ENCODE peak calls at places on chromosomes 16 and 17, in five cellular contexts. E is activated T-cell treated with anti-CD3 and anti-CD28 coated beads, Interleukin-2, amount 50 U/mL, for 72 hours; R is activated CD4-positive, alpha-beta T cell treated with anti-CD3 and anti-CD28 coated beads for 36 hours; Q is ACHN; L is endothelial cell. D is an unnamed sample.
A peak's percentile ranks its signal among the peaks of the same experiment; 100 is the strongest.

GRCh38 chr17:36152639-36153120 is 23.8 kb downstream of the TBC1D3B start:
- DNase-seq in L (no peak), R (no peak), E (no peak), Q (no peak), D (no peak)

GRCh38 chr17:64500923-64501765 is 4.3 kb upstream of the POLG2 start:
- DNase-seq in R (no peak), E (no peak), Q (peak; percentile 21), L (no peak), D (no peak)

GRCh38 chr17:39754958-39755549 is 17.3 kb downstream of the GRB7 start:
- DNase-seq in L (no peak), E (no peak), R (no peak), Q (no peak), D (peak; percentile 35)

GRCh38 chr17:78997881-78998280 is 11.7 kb downstream of the CANT1 start:
- DNase-seq in Q (no peak), L (no peak), E (no peak), R (no peak), D (no peak)

GRCh38 chr16:76390476-76390875 is 113.3 kb downstream of the CNTNAP4 start:
- DNase-seq in L (no peak), E (no peak), R (no peak), Q (no peak), D (no peak)

GRCh38 chr16:49431591-49432290 is 58.1 kb downstream of the C16orf78 start:
- DNase-seq in E (no peak), R (no peak), Q (no peak), L (no peak), D (no peak)

GRCh38 chr17:74877592-74878543 is 5.1 kb upstream of the FDXR start:
- DNase-seq in R (no peak), E (no peak), Q (no peak), L (no peak), D (no peak)

GRCh38 chr17:48520631-48521045 is 10.2 kb downstream of the HOXB1 start:
- DNase-seq in E (no peak), Q (no peak), L (no peak), R (no peak), D (no peak)

GRCh38 chr17:15512310-15512709 is 44.9 kb upstream of the CDRT4 start:
- DNase-seq in E (no peak), L (no peak), R (no peak), Q (no peak), D (no peak)

GRCh38 chr17:80475949-80476876 is at the start of gene NPTX1:
- DNase-seq in E (peak; percentile 17), R (peak; percentile 38), L (no peak), Q (peak; percentile 24), D (no peak)

GRCh38 chr16:85617948-85618347 is 4.8 kb downstream of the GSE1 start:
- DNase-seq in Q (no peak), L (no peak), E (no peak), R (no peak), D (peak; percentile 19)

GRCh38 chr16:84786605-84787302 is 33.0 kb upstream of the CRISPLD2 start:
- DNase-seq in E (no peak), Q (no peak), L (no peak), R (no peak), D (no peak)

GRCh38 chr16:85511938-85512551 is 101.1 kb upstream of the GSE1 start:
- DNase-seq in E (no peak), L (no peak), Q (no peak), R (no peak), D (no peak)

GRCh38 chr17:63699638-63700527 is at the start of gene LIMD2:
- DNase-seq in E (peak; percentile 85), L (peak; percentile 72), Q (peak; percentile 48), R (peak; percentile 88), D (peak; percentile 87)

GRCh38 chr16:48041861-48042435 is 113.8 kb downstream of the ABCC12 start:
- DNase-seq in R (no peak), Q (no peak), L (peak; percentile 22), E (no peak), D (peak; percentile 3)

GRCh38 chr17:31918701-31919128 is 17.2 kb upstream of the UTP6 start:
- DNase-seq in E (no peak), Q (no peak), R (no peak), L (no peak), D (no peak)

GRCh38 chr17:65504141-65504540 is 57.3 kb downstream of the AXIN2 start:
- DNase-seq in Q (no peak), L (no peak), E (no peak), R (no peak), D (no peak)

GRCh38 chr17:19805006-19805405 is 56.9 kb upstream of the ALDH3A1 start:
- DNase-seq in Q (no peak), R (no peak), E (no peak), L (no peak), D (no peak)

GRCh38 chr17:36931697-36932382 is 5.4 kb upstream of the LHX1 start:
- DNase-seq in L (no peak), E (no peak), Q (no peak), R (no peak), D (no peak)

GRCh38 chr16:17499223-17499902 is 28.6 kb upstream of the XYLT1 start:
- DNase-seq in Q (no peak), R (no peak), L (no peak), E (no peak), D (no peak)

GRCh38 chr16:81837312-81837748 is 58.2 kb downstream of the PLCG2 start:
- DNase-seq in R (no peak), L (no peak), Q (no peak), E (no peak), D (no peak)

GRCh38 chr16:85203462-85203813 is 91.2 kb upstream of the CIBAR2 start:
- DNase-seq in L (no peak), Q (no peak), R (no peak), E (no peak), D (no peak)

GRCh38 chr16:12089492-12090161 is 113.1 kb downstream of the SNX29 start:
- DNase-seq in Q (no peak), R (peak; percentile 71), L (peak; percentile 27), E (peak; percentile 66), D (peak; percentile 65)

GRCh38 chr17:63364387-63364786 is 81.7 kb downstream of the CYB561 start:
- DNase-seq in E (no peak), Q (no peak), L (no peak), R (no peak), D (no peak)

GRCh38 chr16:24993722-24994686 is 21.2 kb downstream of the ARHGAP17 start:
- DNase-seq in E (no peak), R (no peak), L (no peak), Q (peak; percentile 96), D (no peak)

GRCh38 chr17:67606471-67606870 is 111.3 kb upstream of the NOL11 start:
- DNase-seq in Q (no peak), R (no peak), L (no peak), E (no peak), D (no peak)

GRCh38 chr17:44097110-44097810 is 26.2 kb downstream of the HDAC5 start:
- DNase-seq in Q (peak; percentile 82), R (no peak), L (no peak), E (no peak), D (no peak)

D was measured in activated CD8-positive, alpha-beta T cell treated with anti-CD3 and anti-CD28 coated beads for 36 hours.